ENCODE peak calls at places on chromosomes 1 and 21, in nine cellular contexts. K is naive thymus-derived CD8-positive, alpha-beta T cell; G is T-cell; B is central memory CD8-positive, alpha-beta T cell; J is heart left ventricle; Z is left cardiac atrium; T is DND-41; F is heart right ventricle; W is left ventricle myocardium superior. E is an unnamed sample.

GRCh38 chr1:236103646-236104218 is 38.6 kb upstream of the GPR137B start:
- ATAC-seq in F (no peak), T (peak), G (peak), Z (peak), J (no peak), K (peak), W (peak), B (no peak), E (peak)

GRCh38 chr21:38661296-38662223 is 144.2 kb upstream of the ETS2 start:
- ATAC-seq in T (no peak), J (peak), B (no peak), Z (peak), W (peak), F (peak), G (no peak), K (no peak), E (no peak)

GRCh38 chr1:109193653-109194590 is 19.8 kb upstream of the SARS1 start:
- ATAC-seq in J (no peak), F (no peak), G (peak), K (peak), W (no peak), T (peak), B (no peak), Z (no peak), E (peak)

GRCh38 chr21:45540601-45540970 is 1.7 kb downstream of the SLC19A1 start:
- ATAC-seq in J (no peak), K (no peak), F (no peak), W (no peak), B (no peak), G (no peak), T (no peak), Z (no peak), E (no peak)

GRCh38 chr1:16183765-16184556 is 28.1 kb upstream of the EPHA2 start:
- ATAC-seq in G (no peak), F (no peak), T (no peak), B (no peak), J (no peak), W (no peak), Z (no peak), K (no peak), E (peak)

GRCh38 chr1:155063550-155064108 is at the start of gene EFNA4:
- ATAC-seq in B (peak), J (peak), K (peak), F (peak), G (peak), Z (peak), W (peak), T (peak), E (peak)

GRCh38 chr1:215473943-215474342 is 93.2 kb upstream of the KCTD3 start:
- ATAC-seq in Z (no peak), B (no peak), K (no peak), F (no peak), W (no peak), J (no peak), T (no peak), G (no peak), E (no peak)

GRCh38 chr1:10776206-10776905 is 20.1 kb downstream of the CASZ1 start:
- ATAC-seq in K (no peak), W (no peak), G (no peak), J (peak), T (no peak), F (no peak), Z (no peak), B (no peak), E (no peak)

GRCh38 chr1:161999318-162000052 is 24.2 kb downstream of the OLFML2B start:
- ATAC-seq in W (no peak), Z (no peak), J (no peak), B (no peak), T (no peak), F (no peak), G (no peak), K (no peak), E (no peak)

GRCh38 chr1:78526496-78526895 is 35.7 kb downstream of the PTGFR start:
- ATAC-seq in K (no peak), Z (no peak), B (no peak), G (no peak), J (no peak), F (no peak), W (no peak), T (no peak), E (no peak)

GRCh38 chr1:31843506-31843905 is 27.7 kb upstream of the SPOCD1 start:
- ATAC-seq in B (no peak), G (no peak), T (peak), F (no peak), J (no peak), W (no peak), K (no peak), Z (peak), E (no peak)

GRCh38 chr21:26554365-26554764 is 18.7 kb downstream of the CYYR1 start:
- ATAC-seq in J (no peak), K (no peak), G (no peak), B (no peak), F (no peak), T (no peak), Z (no peak), W (no peak), E (no peak)

GRCh38 chr1:86104606-86105532 is 51.7 kb downstream of the COL24A1 start:
- ATAC-seq in J (peak), W (no peak), T (no peak), G (no peak), K (no peak), F (no peak), B (no peak), Z (no peak), E (peak)

GRCh38 chr1:89870998-89871397 is 50.2 kb downstream of the LRRC8D start:
- ATAC-seq in J (no peak), G (peak), T (peak), B (peak), W (no peak), Z (no peak), K (peak), F (no peak), E (no peak)

GRCh38 chr21:23016617-23017016 is 2018.4 kb downstream of the NCAM2 start:
- ATAC-seq in B (no peak), J (no peak), F (no peak), W (no peak), Z (no peak), G (no peak), T (peak), K (no peak), E (no peak)

GRCh38 chr1:164937297-164937696 is 378.3 kb downstream of the PBX1 start:
- ATAC-seq in W (peak), K (no peak), T (no peak), Z (no peak), J (no peak), B (no peak), F (peak), G (no peak), E (no peak)

E was measured in stimulated activated memory B cell treated with anti-CD40 and anti-IgM and Interleukin-4, amounts not matched to agents 10 μg/mL and 1 μg/mL and 100 μg/mL, for 72 hours.